ENCODE peak calls at places on chromosome 21, in four cellular contexts. I, T, U and M are unnamed samples.

GRCh38 chr21:29382029-29382654 is 83.4 kb downstream of the BACH1 start:
- DNase-seq in U (peak), T (no peak), I (no peak), M (no peak)

GRCh38 chr21:25491267-25491666 is 116.0 kb downstream of the MRPL39 start:
- DNase-seq in I (no peak), U (no peak), T (no peak), M (no peak)

GRCh38 chr21:38095220-38095619 is 161.6 kb upstream of the KCNJ15 start:
- DNase-seq in I (no peak), T (no peak), U (no peak), M (no peak)

GRCh38 chr21:45618287-45618686 is 25.2 kb upstream of the PCBP3 start:
- DNase-seq in I (no peak), T (no peak), U (no peak), M (no peak)

GRCh38 chr21:39454949-39455668 is 3.3 kb downstream of the SH3BGR start:
- DNase-seq in I (no peak), T (no peak), U (no peak), M (no peak)

GRCh38 chr21:28904961-28905435 is 87.7 kb downstream of the LTN1 start:
- DNase-seq in I (no peak), U (no peak), T (no peak), M (no peak)

GRCh38 chr21:19781881-19782652 is 1216.1 kb upstream of the NCAM2 start:
- DNase-seq in I (no peak), U (no peak), T (no peak), M (no peak)

GRCh38 chr21:45104560-45104959 is 30.2 kb downstream of the ADARB1 start:
- DNase-seq in U (peak), I (no peak), T (no peak), M (no peak)

GRCh38 chr21:42677339-42678117 is 24.1 kb downstream of the PDE9A start:
- DNase-seq in T (no peak), U (peak), I (no peak), M (no peak)

GRCh38 chr21:43835861-43836260 is 29.2 kb upstream of the AGPAT3 start:
- DNase-seq in I (no peak), T (no peak), U (no peak), M (no peak)

GRCh38 chr21:29018540-29018939 is 609 bp downstream of the RWDD2B start:
- DNase-seq in I (no peak), T (no peak), U (no peak), M (no peak)

GRCh38 chr21:28731700-28732321 is 260.9 kb downstream of the LTN1 start:
- DNase-seq in T (no peak), I (no peak), U (no peak), M (no peak)

GRCh38 chr21:38869946-38870345 is 64.2 kb downstream of the ETS2 start:
- DNase-seq in I (no peak), T (no peak), U (no peak), M (no peak)

GRCh38 chr21:33767236-33767635 is 124.9 kb downstream of the ITSN1 start:
- DNase-seq in U (no peak), I (no peak), T (no peak), M (no peak)

GRCh38 chr21:45558044-45558721 is 15.9 kb upstream of the SLC19A1 start:
- DNase-seq in I (peak), T (no peak), U (no peak), M (peak)

GRCh38 chr21:44443891-44444285 is 11.4 kb upstream of the LRRC3 start:
- DNase-seq in I (no peak), U (no peak), T (no peak), M (no peak)

GRCh38 chr21:25563399-25564116 is 43.7 kb downstream of the MRPL39 start:
- DNase-seq in U (no peak), I (no peak), T (peak), M (no peak)

GRCh38 chr21:16418211-16418610 is 688.4 kb downstream of the USP25 start:
- DNase-seq in U (no peak), I (no peak), T (no peak), M (no peak)

GRCh38 chr21:44290327-44291077 is 4.8 kb downstream of the AIRE start:
- DNase-seq in U (no peak), I (no peak), T (no peak), M (no peak)

DNA sequence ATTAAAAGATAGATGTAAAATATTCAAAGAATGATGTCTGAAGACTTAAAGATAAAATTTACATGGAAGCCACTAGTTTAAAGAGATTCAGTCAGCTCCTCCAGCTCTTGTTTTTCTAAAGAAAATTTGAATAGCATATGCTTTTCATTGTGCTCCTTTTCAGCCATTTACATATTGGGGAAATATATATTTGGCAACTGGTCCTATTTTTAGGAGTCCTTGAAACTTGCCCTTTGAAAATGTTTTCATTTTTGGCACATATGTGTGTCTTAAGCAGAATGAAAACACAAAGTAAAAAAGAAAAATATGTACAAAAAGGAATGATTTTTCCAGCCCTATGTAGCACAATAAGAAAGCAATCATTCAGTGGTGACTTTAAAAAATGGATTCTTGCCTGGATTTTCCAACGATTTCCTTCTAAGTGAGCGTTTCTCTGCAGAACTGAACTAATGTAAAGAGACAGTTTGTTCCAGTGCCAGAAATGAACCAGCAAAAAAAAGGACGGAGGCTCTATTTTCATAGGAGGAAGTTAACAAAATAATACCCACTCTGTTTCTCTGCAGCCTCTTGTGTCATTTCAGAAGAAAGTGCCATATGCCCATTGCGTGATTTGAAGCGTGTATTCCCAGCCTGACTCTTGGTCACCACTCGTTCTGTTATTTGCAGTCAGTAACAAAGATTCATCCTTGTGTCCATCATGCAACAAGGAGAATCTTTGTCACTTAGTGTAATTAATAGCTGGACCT is 340.1 kb downstream of the SETD4 start:
- DNase-seq in U (no peak), T (no peak), I (no peak), M (no peak)
- H3K4me3 ChIP-seq in U (no peak), T (no peak), I (no peak), M (no peak)

DNA sequence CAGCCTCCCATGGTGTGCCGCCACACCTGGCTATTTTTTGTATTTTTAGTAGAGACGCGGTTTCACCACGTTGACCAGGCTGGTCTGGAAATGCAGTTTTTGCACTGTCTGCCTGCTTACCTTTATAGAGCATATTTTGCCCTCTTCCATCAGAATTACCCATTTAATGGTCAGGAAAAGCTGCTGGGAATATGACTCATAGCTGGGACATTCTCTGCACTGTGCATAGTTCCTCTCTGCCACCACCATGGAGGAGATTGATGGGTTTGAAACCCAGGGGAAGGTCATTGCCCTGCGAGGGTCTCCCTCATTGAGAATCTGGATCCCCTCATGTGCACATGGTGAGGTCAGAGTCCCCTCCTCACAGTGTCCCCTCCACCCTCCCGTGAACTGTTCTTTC is 32.1 kb downstream of the MX1 start:
- DNase-seq in T (no peak), I (no peak), U (no peak), M (no peak)
- H3K4me3 ChIP-seq in T (no peak), I (no peak), U (no peak), M (no peak)

DNA sequence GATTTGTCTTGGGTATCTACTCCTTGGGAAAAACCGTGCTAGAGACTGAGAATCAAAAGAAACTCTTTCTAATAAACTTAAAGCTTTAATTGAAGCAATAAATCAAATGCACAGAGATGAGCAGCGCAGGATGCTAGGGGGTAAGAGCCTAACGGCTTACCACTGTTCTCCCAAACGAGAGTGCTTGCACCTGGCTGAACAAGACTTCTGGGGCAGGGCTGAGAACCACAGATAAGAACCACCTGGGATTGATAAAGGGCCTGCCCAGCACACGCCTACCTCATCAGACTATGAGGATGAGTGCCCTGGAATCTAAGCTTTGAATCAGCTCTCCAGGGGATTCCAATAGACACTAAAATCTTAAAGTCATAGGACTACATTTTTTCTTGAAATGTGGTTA is 43.4 kb downstream of the KRTAP19-8 start:
- DNase-seq in U (no peak), T (no peak), I (no peak), M (no peak)
- H3K4me3 ChIP-seq in U (no peak), T (no peak), I (no peak), M (no peak)

GRCh38 chr21:36499578-36500471 is 19.9 kb upstream of the CLDN14 start:
- DNase-seq in I (no peak), T (no peak), U (peak), M (no peak)
- H3K4me3 ChIP-seq in I (no peak), T (no peak), U (no peak), M (no peak)